ENCODE peak calls at places on chromosomes 12 and 14, in six cellular contexts. E is transverse colon, H is A549, I is sigmoid colon, W is IMR-90, C is breast epithelium. K is an unnamed sample.

GRCh38 chr12:80038062-80038560 is 61.2 kb upstream of the OTOGL start:
- DNase-seq in E (no peak), H (no peak), I (no peak), W (peak), C (no peak), K (no peak)

GRCh38 chr14:68780358-68781160 is 12.3 kb downstream of the ZFP36L1 start:
- DNase-seq in E (peak), H (no peak), I (peak), W (peak), C (no peak), K (peak)

GRCh38 chr12:54306925-54307731 is 6.3 kb upstream of the NFE2 start:
- DNase-seq in E (peak), H (peak), I (peak), W (no peak), C (peak), K (peak)

GRCh38 chr12:109518820-109519665 is 41.6 kb downstream of the UBE3B start:
- DNase-seq in E (peak), H (peak), I (peak), W (peak), C (peak), K (peak)

GRCh38 chr14:47675489-47676300 is at the start of gene MDGA2:
- DNase-seq in E (no peak), H (peak), I (no peak), W (no peak), C (no peak), K (no peak)

GRCh38 chr12:13299457-13299856 is 102.9 kb downstream of the EMP1 start:
- DNase-seq in E (no peak), H (no peak), I (no peak), W (no peak), C (no peak), K (no peak)

GRCh38 chr14:24331731-24332093 is 3.2 kb downstream of the ADCY4 start:
- DNase-seq in E (no peak), H (no peak), I (no peak), W (no peak), C (no peak), K (peak)

GRCh38 chr14:105152794-105153241 is 15.8 kb downstream of the JAG2 start:
- DNase-seq in E (no peak), H (no peak), I (no peak), W (no peak), C (no peak), K (no peak)

GRCh38 chr14:105425823-105426247 is 6.2 kb downstream of the MTA1 start:
- DNase-seq in E (no peak), H (no peak), I (no peak), W (no peak), C (no peak), K (no peak)

GRCh38 chr12:120132863-120133385 is 16.4 kb upstream of the RAB35 start:
- DNase-seq in E (peak), H (no peak), I (no peak), W (no peak), C (no peak), K (no peak)

GRCh38 chr12:55365086-55365485 is 2.3 kb downstream of the OR6C75 start:
- DNase-seq in E (no peak), H (no peak), I (no peak), W (no peak), C (no peak), K (no peak)

GRCh38 chr14:94381149-94382030 is 7.0 kb downstream of the SERPINA1 start:
- DNase-seq in E (no peak), H (no peak), I (peak), W (no peak), C (no peak), K (no peak)

GRCh38 chr14:96272777-96273471 is 16.9 kb downstream of the BDKRB1 start:
- DNase-seq in E (no peak), H (no peak), I (no peak), W (peak), C (no peak), K (peak)

GRCh38 chr12:24822121-24822899 is 126.6 kb downstream of the BCAT1 start:
- DNase-seq in E (no peak), H (no peak), I (no peak), W (peak), C (no peak), K (no peak)

GRCh38 chr14:81511110-81511900 is 22.3 kb downstream of the SEL1L start:
- DNase-seq in E (no peak), H (no peak), I (no peak), W (no peak), C (no peak), K (no peak)

GRCh38 chr12:32106517-32107366 is at the start of gene BICD1:
- DNase-seq in E (peak), H (peak), I (peak), W (peak), C (peak), K (peak)
- TF ChIP-seq CTCF in E (no peak), H (peak), I (no peak), W (peak), C (no peak), K (no peak)

GRCh38 chr14:102928412-102929348 is 6.2 kb downstream of the AMN start:
- DNase-seq in E (peak), H (no peak), I (no peak), W (peak), C (no peak), K (peak)
- TF ChIP-seq POLR2A in E (peak), H (no peak), I (no peak), W (no peak), C (no peak), K (no peak)

GRCh38 chr12:22529281-22530060 is 14.9 kb downstream of the C2CD5 start:
- DNase-seq in E (no peak), H (peak), I (no peak), W (peak), C (no peak), K (no peak)
- TF ChIP-seq CTCF in E (peak), H (peak), I (no peak), W (peak), C (no peak), K (no peak)

DNA sequence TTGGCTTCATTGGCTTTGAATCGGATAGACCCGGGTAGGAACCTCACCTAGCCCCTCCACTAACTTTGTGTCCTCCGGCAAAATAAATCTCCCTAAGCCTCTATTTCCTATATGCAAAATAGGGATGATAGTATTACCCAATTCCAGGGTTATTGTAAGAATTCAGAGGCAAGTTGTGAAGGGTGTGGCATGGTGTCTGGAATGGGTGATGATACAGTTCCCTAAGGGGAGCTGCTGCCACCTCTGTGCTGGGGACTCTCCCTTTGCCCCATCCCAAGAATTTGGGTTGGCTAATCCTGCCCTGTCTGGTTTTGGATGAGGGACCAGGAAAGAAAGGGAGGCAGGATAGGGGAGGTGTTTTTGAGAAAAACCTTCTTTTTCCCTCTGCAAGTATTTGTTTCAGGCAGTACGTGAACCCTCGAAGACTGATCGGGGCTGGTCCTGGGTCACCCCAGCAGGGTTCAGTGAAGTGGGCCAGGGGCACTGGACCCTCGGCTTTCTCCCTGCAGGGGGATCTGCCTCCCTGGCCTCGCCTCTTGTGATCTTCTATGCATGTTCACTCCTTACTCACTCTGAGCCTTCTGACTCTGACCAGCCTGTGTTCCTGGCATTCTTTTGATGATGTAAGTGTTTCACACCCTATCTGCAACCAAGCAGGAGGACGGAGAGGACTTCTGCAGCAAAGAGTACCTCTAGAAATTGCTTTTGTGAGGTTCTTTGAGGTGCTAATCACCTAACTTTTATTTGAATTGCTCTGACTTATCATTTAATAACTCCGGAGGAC is 60.8 kb downstream of the RASSF3 start:
- DNase-seq in E (peak), H (no peak), I (peak), W (peak), C (no peak), K (no peak)
- TF ChIP-seq POLR2A in E (peak), H (no peak), I (peak), W (no peak), C (no peak), K (no peak)